ENCODE peak calls at places on chromosomes 7 and 10, in four cellular contexts. K, P, X and J are unnamed samples.

GRCh38 chr10:86267286-86268195 is 99.1 kb downstream of the GRID1 start:
- DNase-seq in X (no peak), P (no peak), K (no peak), J (no peak)

GRCh38 chr10:113691381-113691780 is 11.7 kb downstream of the CASP7 start:
- DNase-seq in X (no peak), K (no peak), P (no peak), J (no peak)

GRCh38 chr7:139727151-139727705 is 50.6 kb downstream of the HIPK2 start:
- DNase-seq in K (no peak), P (no peak), X (no peak), J (no peak)

GRCh38 chr7:95781967-95782586 is 9.7 kb downstream of the DYNC1I1 start:
- DNase-seq in X (no peak), K (no peak), P (no peak), J (no peak)

GRCh38 chr7:42106562-42106961 is 130.4 kb downstream of the GLI3 start:
- DNase-seq in P (no peak), X (no peak), K (no peak), J (no peak)

GRCh38 chr7:91185771-91186170 is 78.5 kb upstream of the FZD1 start:
- DNase-seq in P (no peak), X (no peak), K (no peak), J (no peak)

GRCh38 chr10:62959553-62959952 is 143.4 kb upstream of the EGR2 start:
- DNase-seq in X (no peak), K (no peak), P (no peak), J (no peak)

GRCh38 chr10:133565441-133566294 is at the start of gene SYCE1:
- DNase-seq in K (peak), X (no peak), P (no peak), J (no peak)

GRCh38 chr10:80392250-80392649 is 16.1 kb upstream of the PRXL2A start:
- DNase-seq in X (no peak), K (no peak), P (no peak), J (no peak)

GRCh38 chr7:11636274-11636673 is 195.7 kb downstream of the THSD7A start:
- DNase-seq in X (no peak), P (no peak), K (peak), J (no peak)

GRCh38 chr10:26805567-26806245 is 55.1 kb downstream of the ABI1 start:
- DNase-seq in X (no peak), K (no peak), P (no peak), J (no peak)

GRCh38 chr10:110747609-110748464 is 103.7 kb downstream of the RBM20 start:
- DNase-seq in X (no peak), K (no peak), P (no peak), J (no peak)

GRCh38 chr7:91694221-91694856 is 186.2 kb downstream of the MTERF1 start:
- DNase-seq in P (no peak), K (no peak), X (no peak), J (no peak)

GRCh38 chr7:119983468-119983867 is 289.5 kb upstream of the KCND2 start:
- DNase-seq in X (no peak), P (no peak), K (no peak), J (no peak)

GRCh38 chr7:115235075-115235474 is 313.2 kb downstream of the MDFIC start:
- DNase-seq in P (no peak), K (no peak), X (no peak), J (no peak)

GRCh38 chr10:30026578-30026977 is 32.8 kb downstream of the JCAD start:
- DNase-seq in K (no peak), P (no peak), X (no peak), J (no peak)

GRCh38 chr7:102874966-102875365 is 37.8 kb upstream of the LRRC17 start:
- DNase-seq in X (no peak), K (no peak), P (no peak), J (no peak)

GRCh38 chr7:117975436-117975835 is 102.2 kb upstream of the CTTNBP2 start:
- DNase-seq in X (no peak), K (no peak), P (no peak), J (no peak)

GRCh38 chr10:124093076-124093773 is at the start of gene CHST15:
- DNase-seq in K (peak), X (peak), P (no peak), J (peak)

GRCh38 chr7:8251195-8251594 is 10.8 kb downstream of the ICA1 start:
- DNase-seq in P (no peak), K (no peak), X (no peak), J (no peak)

GRCh38 chr7:145360511-145361100 is 524.8 kb upstream of the TPK1 start:
- DNase-seq in P (no peak), X (no peak), K (no peak), J (no peak)

GRCh38 chr10:17228081-17229015 is at the start of gene VIM:
- DNase-seq in K (peak), X (peak), P (peak), J (peak)

GRCh38 chr7:150323682-150324365 is 479 bp upstream of the ACTR3C start:
- DNase-seq in P (no peak), K (no peak), X (no peak), J (no peak)

GRCh38 chr10:63819753-63820347 is 298.6 kb downstream of the REEP3 start:
- DNase-seq in K (peak), X (peak), P (no peak), J (peak)

DNA sequence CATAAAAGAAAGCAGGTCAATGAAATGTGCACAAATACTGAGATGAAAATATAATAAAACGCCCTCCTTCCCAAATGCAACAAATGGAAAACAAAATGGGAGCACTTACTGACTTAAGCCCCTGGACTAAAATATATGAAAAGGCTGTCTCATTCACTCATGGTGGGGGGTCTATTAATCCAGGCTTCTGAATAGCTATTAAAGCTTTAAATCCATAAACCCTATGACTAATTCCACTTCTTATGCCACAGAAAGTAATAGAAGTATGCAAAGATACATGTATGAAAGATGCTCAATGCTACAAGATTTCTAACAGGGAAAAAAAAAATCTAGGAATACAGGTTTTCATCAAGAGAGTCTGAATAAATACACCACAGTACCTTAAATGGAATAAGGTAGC is 20.5 kb downstream of the EIF3A start:
- DNase-seq in K (no peak), X (no peak), P (no peak), J (no peak)
- TF ChIP-seq REST in K (no peak), X (no peak), P (no peak), J (no peak)

DNA sequence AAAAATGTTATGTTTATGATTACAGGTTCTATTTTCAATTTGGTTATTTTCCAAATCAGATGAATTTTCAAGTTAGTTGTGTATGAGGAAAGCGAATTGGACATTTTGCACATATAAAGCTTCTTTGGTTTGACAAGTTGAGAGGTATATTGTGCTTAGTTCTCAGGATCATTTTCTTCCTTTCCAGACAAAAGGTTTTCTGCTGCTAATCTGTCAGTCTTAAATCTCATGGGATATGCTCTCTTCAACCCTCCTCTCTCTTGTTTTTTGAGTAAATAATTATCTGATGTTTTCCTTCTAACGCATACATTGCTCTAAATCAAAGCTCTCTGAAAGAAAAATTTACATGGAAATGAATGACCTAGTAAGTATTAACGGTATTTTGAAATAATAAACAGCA is 77.9 kb downstream of the PPP1R3A start:
- DNase-seq in X (no peak), K (no peak), P (no peak), J (no peak)
- TF ChIP-seq REST in X (no peak), K (no peak), P (no peak), J (no peak)

GRCh38 chr7:80047856-80048459 is 86.7 kb upstream of the GNAI1 start:
- DNase-seq in X (no peak), P (no peak), K (no peak), J (no peak)

GRCh38 chr7:80057503-80057902 is 77.1 kb upstream of the GNAI1 start:
- DNase-seq in P (no peak), K (no peak), X (no peak), J (no peak)

GRCh38 chr7:80054356-80054755 is 80.3 kb upstream of the GNAI1 start:
- DNase-seq in K (no peak), X (no peak), P (no peak), J (no peak)

GRCh38 chr7:80053098-80053497 is 81.5 kb upstream of the GNAI1 start:
- DNase-seq in P (no peak), X (no peak), K (peak), J (no peak)
- TF ChIP-seq REST in P (no peak), X (no peak), K (no peak), J (no peak)

DNA sequence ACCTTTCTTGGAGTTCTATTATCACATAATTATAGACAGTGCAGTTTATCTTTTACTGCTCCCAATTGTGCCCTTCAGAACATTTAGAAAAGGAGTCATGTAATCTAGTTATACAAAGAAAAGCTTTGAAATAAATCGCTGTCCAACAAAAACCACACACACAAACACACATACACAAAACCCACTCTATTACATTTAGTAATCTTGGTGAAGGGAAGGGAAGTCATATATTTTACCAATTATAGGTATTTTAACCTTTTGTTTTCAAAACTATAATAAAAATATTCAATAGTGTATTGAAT is 27.0 kb downstream of the ARL4A start:
- DNase-seq in K (no peak), X (no peak), P (no peak), J (no peak)
- TF ChIP-seq REST in K (no peak), X (no peak), P (no peak), J (no peak)

GRCh38 chr10:16116404-16117304 is 256.3 kb upstream of the MINDY3 start:
- DNase-seq in K (peak), P (peak), X (peak), J (peak)
- TF ChIP-seq REST in K (no peak), P (no peak), X (no peak), J (no peak)

DNA sequence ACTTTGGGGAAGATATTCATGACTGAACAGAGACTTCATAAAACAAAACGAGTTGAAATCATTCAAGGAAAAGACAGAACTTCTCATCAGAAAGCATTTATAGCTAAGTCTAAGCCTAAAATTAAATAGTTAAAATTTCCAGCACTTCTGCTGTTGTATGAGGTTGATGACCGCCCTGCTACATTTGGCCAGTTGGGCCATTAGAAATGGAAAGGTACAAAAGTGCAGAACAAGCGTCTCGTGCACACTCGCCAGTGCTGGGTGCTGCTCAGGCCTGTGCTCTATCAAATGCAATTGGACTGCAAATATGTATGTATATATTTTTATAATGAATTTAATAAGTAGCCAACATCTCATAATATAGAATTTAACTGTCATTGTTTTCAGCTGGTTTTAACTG is 34.4 kb upstream of the RNF32 start:
- DNase-seq in P (no peak), X (no peak), K (no peak), J (no peak)
- TF ChIP-seq REST in P (no peak), X (no peak), K (no peak), J (no peak)

DNA sequence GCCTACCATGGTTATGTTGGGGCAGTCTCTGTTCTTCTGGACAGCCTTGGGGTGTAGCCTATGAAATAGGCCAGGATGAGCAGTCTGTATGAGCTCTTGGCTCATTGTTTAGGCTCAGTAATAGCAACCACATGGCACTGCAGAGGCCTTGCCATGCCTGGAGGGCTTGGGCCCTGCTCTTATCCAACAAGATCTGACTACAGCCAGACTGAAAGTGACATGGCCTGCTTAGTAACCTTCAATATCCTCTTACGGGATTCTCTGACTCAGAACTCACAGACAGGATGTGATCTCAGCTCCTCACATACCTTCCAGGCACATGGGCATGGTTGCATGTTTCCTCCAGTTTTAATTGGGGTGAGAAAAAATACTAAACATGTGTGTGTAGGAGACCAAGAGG is 289.3 kb downstream of the PTEN start:
- DNase-seq in X (peak), K (no peak), P (peak), J (peak)
- TF ChIP-seq REST in X (no peak), K (no peak), P (no peak), J (no peak)

GRCh38 chr10:122251459-122252255 is 19.4 kb upstream of the BTBD16 start:
- DNase-seq in K (no peak), P (no peak), X (no peak), J (no peak)
- TF ChIP-seq REST in K (no peak), P (no peak), X (no peak), J (no peak)

DNA sequence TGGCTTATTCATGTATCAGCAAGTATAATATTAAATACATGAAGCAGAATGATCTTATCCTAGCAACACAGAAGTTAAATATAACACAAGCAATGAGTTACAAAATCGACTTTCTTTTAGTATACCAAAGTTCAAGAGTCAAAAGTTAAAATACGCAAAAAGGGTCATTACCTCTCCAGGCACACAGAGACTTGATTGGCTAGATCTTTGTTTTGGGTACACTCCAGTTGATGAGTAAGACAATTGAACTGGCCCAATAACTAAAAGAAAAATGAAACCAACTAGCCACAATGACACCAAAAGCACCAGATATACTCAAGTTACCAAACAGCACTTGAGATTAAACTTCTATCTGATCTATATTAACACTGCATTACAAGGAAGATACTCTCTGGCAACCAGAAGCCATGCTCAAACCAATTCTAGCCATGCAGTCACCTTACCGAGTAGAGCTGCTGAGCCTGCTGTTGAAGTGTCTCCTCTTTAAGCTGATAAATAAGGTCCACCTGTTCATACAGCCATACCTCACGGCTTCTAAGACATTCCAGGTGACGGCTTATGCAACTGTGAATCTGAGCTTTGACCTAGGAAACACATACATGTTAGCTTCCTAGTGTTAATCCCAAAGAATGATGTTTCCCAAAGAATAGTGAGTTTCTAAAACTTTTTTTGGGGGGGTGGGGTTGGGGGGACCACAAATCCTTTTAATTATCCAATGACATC is 15.6 kb downstream of the NCOA4 start:
- DNase-seq in K (no peak), P (no peak), X (no peak), J (no peak)
- TF ChIP-seq REST in K (no peak), P (no peak), X (no peak), J (no peak)

GRCh38 chr7:77409739-77410545 is 6.2 kb downstream of the GSAP start:
- DNase-seq in K (no peak), X (peak), P (no peak), J (no peak)
- TF ChIP-seq REST in K (no peak), X (no peak), P (no peak), J (no peak)